ENCODE peak calls at places on chromosome 19, in six cellular contexts. T is NT2/D1, D is GM23248, E is ovary, I is heart right ventricle, O is suprapubic skin. Z is an unnamed sample. For H3K4me1, the result is how much of the 10 kb centered on the place peaks cover.

GRCh38 chr19:23776507-23777205 is 18.0 kb upstream of the ZNF681 start:
- DNase-seq in T (no peak), D (no peak), E (no peak), I (no peak), O (no peak), Z (no peak)

GRCh38 chr19:4327252-4327876 is 11.3 kb downstream of the STAP2 start:
- DNase-seq in T (peak), D (peak), E (peak), I (peak), O (peak), Z (peak)

GRCh38 chr19:16457195-16457953 is 14.4 kb downstream of the EPS15L1 start:
- DNase-seq in T (no peak), D (peak), E (peak), I (peak), O (peak), Z (no peak)

GRCh38 chr19:29618871-29619270 is 12.8 kb downstream of the POP4 start:
- DNase-seq in T (no peak), D (no peak), E (no peak), I (no peak), O (no peak), Z (no peak)

GRCh38 chr19:1256646-1257474 is 8.5 kb downstream of the MIDN start:
- DNase-seq in T (no peak), D (peak), E (no peak), I (no peak), O (no peak), Z (no peak)

GRCh38 chr19:16829822-16830289 is 658 bp downstream of the SIN3B start:
- DNase-seq in T (no peak), D (peak), E (no peak), I (no peak), O (no peak), Z (no peak)

GRCh38 chr19:10692673-10693264 is 8.5 kb upstream of the QTRT1 start:
- DNase-seq in T (no peak), D (no peak), E (no peak), I (no peak), O (no peak), Z (peak)

GRCh38 chr19:50921391-50922315 is 10.5 kb upstream of the KLK4 start:
- DNase-seq in T (no peak), D (no peak), E (no peak), I (no peak), O (no peak), Z (no peak)

GRCh38 chr19:33678796-33679195 is 57.0 kb downstream of the CHST8 start:
- DNase-seq in T (no peak), D (no peak), E (no peak), I (no peak), O (peak), Z (no peak)

GRCh38 chr19:17327068-17327653 is 7.5 kb downstream of the ANO8 start:
- DNase-seq in T (no peak), D (no peak), E (no peak), I (no peak), O (no peak), Z (no peak)

GRCh38 chr19:40658031-40658430 is 32.4 kb downstream of the NUMBL start:
- DNase-seq in T (no peak), D (no peak), E (no peak), I (no peak), O (no peak), Z (no peak)

GRCh38 chr19:1794424-1795185 is 17.5 kb downstream of the ATP8B3 start:
- DNase-seq in T (peak), D (no peak), E (no peak), I (no peak), O (no peak), Z (no peak)

GRCh38 chr19:5093953-5094718 is 125.2 kb downstream of the KDM4B start:
- DNase-seq in T (no peak), D (no peak), E (no peak), I (no peak), O (no peak), Z (peak)

GRCh38 chr19:10390652-10391286 is 10.4 kb upstream of the TYK2 start:
- DNase-seq in T (peak), D (peak), E (peak), I (peak), O (peak), Z (peak)

GRCh38 chr19:2249010-2249866 is at the start of gene AMH:
- DNase-seq in T (no peak), D (no peak), E (no peak), I (no peak), O (no peak), Z (no peak)

GRCh38 chr19:34241513-34242337 is 12.6 kb upstream of the GARRE1 start:
- DNase-seq in T (no peak), D (no peak), E (no peak), I (no peak), O (peak), Z (no peak)

GRCh38 chr19:5436101-5436947 is 18.9 kb upstream of the ZNRF4 start:
- DNase-seq in T (peak), D (peak), E (peak), I (no peak), O (no peak), Z (no peak)

GRCh38 chr19:4455742-4456565 is 1.6 kb downstream of the UBXN6 start:
- DNase-seq in T (no peak), D (peak), E (peak), I (peak), O (peak), Z (peak)

DNA sequence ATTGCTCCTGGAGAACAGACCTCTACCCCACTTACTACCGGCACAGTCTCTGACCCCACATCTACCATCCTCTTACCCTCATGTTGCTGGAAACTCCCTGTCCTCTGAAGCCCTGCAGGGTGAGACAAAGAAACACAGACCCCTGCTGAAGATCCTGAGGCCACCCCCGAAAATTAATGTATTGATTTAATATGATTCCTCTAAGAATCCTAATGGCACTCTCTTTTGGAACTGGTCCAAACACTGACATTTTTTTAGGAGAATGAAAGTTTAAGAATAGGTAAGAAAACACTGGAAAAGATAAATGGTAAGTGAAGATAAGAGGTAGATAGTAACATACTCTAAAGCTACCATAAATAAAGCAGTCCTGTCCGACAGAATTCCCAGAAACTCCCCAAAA is 5.3 kb downstream of the DMKN start:
- DNase-seq in T (no peak), D (no peak), E (no peak), I (no peak), O (no peak), Z (no peak)
- H3K4me1 ChIP-seq in T (under half), D (under half), E (under half), I (under half), O (under half), Z (under half)

GRCh38 chr19:49415102-49415809 is 8.0 kb downstream of the PTH2 start:
- DNase-seq in T (no peak), D (peak), E (no peak), I (no peak), O (no peak), Z (no peak)
- H3K4me1 ChIP-seq in T (under half), D (under half), E (under half), I (under half), O (under half), Z (under half)

GRCh38 chr19:15449620-15450527 is at the start of gene WIZ:
- DNase-seq in T (no peak), D (peak), E (peak), I (peak), O (peak), Z (peak)

GRCh38 chr19:15447057-15447456 is 2.7 kb downstream of the WIZ start:
- DNase-seq in T (no peak), D (no peak), E (peak), I (no peak), O (no peak), Z (no peak)

GRCh38 chr19:15448778-15449619 is 757 bp downstream of the WIZ start:
- DNase-seq in T (no peak), D (peak), E (peak), I (peak), O (peak), Z (peak)

GRCh38 chr19:15445807-15446376 is 3.9 kb downstream of the WIZ start:
- DNase-seq in T (no peak), D (no peak), E (no peak), I (peak), O (no peak), Z (peak)

DNA sequence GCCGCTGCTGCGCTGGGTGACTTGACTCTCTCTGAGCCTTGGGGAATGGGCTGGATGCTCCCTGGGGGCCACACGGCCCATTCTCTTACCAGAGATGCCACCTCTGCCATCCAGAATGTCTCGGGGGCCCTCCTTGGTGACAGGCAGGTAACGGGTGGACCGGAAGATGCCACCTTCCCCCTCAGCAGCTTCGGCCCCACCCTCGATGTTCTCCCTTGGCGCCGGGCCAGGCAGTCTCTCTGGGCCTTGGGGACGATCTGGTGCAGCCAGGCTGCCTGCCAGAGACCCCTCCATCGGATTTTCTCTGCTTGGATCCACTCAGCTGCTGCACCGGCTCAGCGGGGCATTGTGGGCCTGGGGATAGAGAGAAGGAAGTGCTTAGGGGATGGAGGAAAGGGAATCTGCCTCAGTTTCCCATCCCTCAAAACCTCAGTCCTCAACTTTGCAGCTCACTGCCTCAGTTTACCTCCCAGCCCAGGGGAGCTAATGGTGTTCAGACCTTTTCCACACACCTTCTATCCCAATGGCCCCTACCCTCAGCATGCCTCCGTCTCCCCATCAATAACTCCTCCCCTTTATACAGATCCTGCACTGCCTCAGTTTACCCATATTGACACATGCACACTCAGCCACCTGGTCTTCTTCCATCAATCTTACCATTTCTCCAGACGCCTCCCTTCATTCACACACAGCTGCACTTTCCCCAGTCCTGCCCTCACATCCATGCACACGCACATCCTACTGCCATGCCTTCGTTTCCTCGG is 1.6 kb downstream of the WIZ start:
- DNase-seq in T (no peak), D (no peak), E (peak), I (no peak), O (peak), Z (peak)
- H3K4me1 ChIP-seq in T (under half), D (under half), E (under half), I (under half), O (under half), Z (under half)

GRCh38 chr19:12751635-12752034 is at the start of gene BEST2:
- DNase-seq in T (no peak), D (no peak), E (no peak), I (no peak), O (no peak), Z (no peak)
- H3K4me1 ChIP-seq in T (under half), D (under half), E (under half), I (under half), O (under half), Z (under half)

GRCh38 chr19:38023245-38023644 is 116.2 kb downstream of the SIPA1L3 start:
- DNase-seq in T (no peak), D (peak), E (no peak), I (no peak), O (no peak), Z (no peak)

GRCh38 chr19:38028913-38029565 is 122.0 kb downstream of the SIPA1L3 start:
- DNase-seq in T (no peak), D (no peak), E (no peak), I (no peak), O (no peak), Z (no peak)

GRCh38 chr19:38023661-38024574 is 116.9 kb downstream of the SIPA1L3 start:
- DNase-seq in T (no peak), D (no peak), E (no peak), I (no peak), O (no peak), Z (no peak)

GRCh38 chr19:38024991-38025716 is 118.1 kb downstream of the SIPA1L3 start:
- DNase-seq in T (no peak), D (no peak), E (no peak), I (no peak), O (no peak), Z (no peak)

GRCh38 chr19:38025908-38026307 is 118.9 kb downstream of the SIPA1L3 start:
- DNase-seq in T (no peak), D (no peak), E (no peak), I (no peak), O (no peak), Z (no peak)
- H3K4me1 ChIP-seq in T (under half), D (under half), E (under half), I (under half), O (under half), Z (under half)

GRCh38 chr19:14475251-14476073 is at the start of gene PTGER1:
- DNase-seq in T (no peak), D (peak), E (no peak), I (no peak), O (peak), Z (no peak)

GRCh38 chr19:14477417-14478112 is 2.4 kb upstream of the PTGER1 start:
- DNase-seq in T (no peak), D (no peak), E (no peak), I (peak), O (no peak), Z (peak)

GRCh38 chr19:14474827-14475226 is 327 bp downstream of the PTGER1 start:
- DNase-seq in T (no peak), D (no peak), E (no peak), I (no peak), O (no peak), Z (no peak)

GRCh38 chr19:14476663-14477401 is 1.7 kb upstream of the PTGER1 start:
- DNase-seq in T (no peak), D (peak), E (no peak), I (no peak), O (peak), Z (peak)

GRCh38 chr19:14476307-14476662 is 1.1 kb upstream of the PTGER1 start:
- DNase-seq in T (no peak), D (no peak), E (no peak), I (no peak), O (peak), Z (no peak)
- H3K4me1 ChIP-seq in T (under half), D (under half), E (under half), I (under half), O (half or more), Z (under half)

Z was measured in right cardiac atrium.